ENCODE peak calls at places on chromosomes 13 and 19, in six cellular contexts. T is gastrocnemius medialis; V is aorta; Y is mammary epithelial cell; D is CD8-positive, alpha-beta T cell; A is HAP-1. E is an unnamed sample.

GRCh38 chr19:41895745-41896580 is 13.0 kb downstream of the ARHGEF1 start:
- DNase-seq in A (no peak), Y (no peak), T (no peak), V (no peak), D (no peak), E (no peak)

GRCh38 chr19:42455621-42456081 is 12.9 kb upstream of the CXCL17 start:
- DNase-seq in V (no peak), A (no peak), Y (peak; percentile 96), D (no peak), T (no peak), E (no peak)

GRCh38 chr19:50843701-50844221 is 10.4 kb upstream of the KLK15 start:
- DNase-seq in Y (no peak), T (no peak), V (no peak), D (no peak), A (no peak), E (no peak)

GRCh38 chr19:34964598-34964997 is 569 bp upstream of the ZNF792 start:
- DNase-seq in V (no peak), Y (no peak), T (no peak), D (no peak), A (no peak), E (no peak)

GRCh38 chr19:47518139-47518538 is 3.3 kb upstream of the NAPA start:
- DNase-seq in T (no peak), Y (peak; percentile 77), V (no peak), D (peak; percentile 30), A (no peak), E (no peak)

GRCh38 chr19:51333836-51334460 is 8.0 kb downstream of the VSIG10L start:
- DNase-seq in Y (no peak), A (no peak), V (no peak), D (no peak), T (no peak), E (no peak)

GRCh38 chr19:5117421-5117820 is 148.5 kb downstream of the KDM4B start:
- DNase-seq in T (no peak), Y (no peak), V (no peak), A (no peak), D (no peak), E (no peak)

GRCh38 chr13:52047463-52047862 is 23.0 kb downstream of the UTP14C start:
- DNase-seq in Y (no peak), T (no peak), V (no peak), A (no peak), D (no peak), E (no peak)

GRCh38 chr19:50365434-50366306 is at the start of gene NAPSA:
- DNase-seq in V (no peak), T (no peak), A (no peak), D (no peak), Y (no peak), E (no peak)

GRCh38 chr19:14113762-14114414 is 3.7 kb downstream of the PRKACA start:
- DNase-seq in Y (no peak), T (peak; percentile 78), D (no peak), A (no peak), V (peak; percentile 60), E (no peak)

GRCh38 chr13:97298816-97299215 is 76.7 kb downstream of the MBNL2 start:
- DNase-seq in T (no peak), V (no peak), Y (no peak), A (no peak), D (no peak), E (no peak)

GRCh38 chr13:22049384-22049783 is 378.5 kb downstream of the FGF9 start:
- DNase-seq in Y (no peak), T (no peak), V (no peak), D (no peak), A (no peak), E (no peak)

GRCh38 chr19:40578442-40578908 is 1.8 kb downstream of the SHKBP1 start:
- DNase-seq in T (no peak), D (no peak), A (peak; percentile 54), Y (no peak), V (no peak), E (peak; percentile 16)

GRCh38 chr19:5953680-5954213 is 24.2 kb downstream of the RANBP3 start:
- DNase-seq in T (no peak), A (peak; percentile 32), D (no peak), Y (peak; percentile 41), V (no peak), E (peak; percentile 72)

GRCh38 chr13:45367358-45367757 is 26.4 kb upstream of the TPT1 start:
- DNase-seq in T (no peak), V (peak; percentile 81), A (peak; percentile 33), Y (peak; percentile 99), D (peak; percentile 81), E (peak; percentile 57)

GRCh38 chr13:114109646-114110045 is 22.8 kb downstream of the RASA3 start:
- DNase-seq in T (peak; percentile 17), A (no peak), Y (no peak), D (no peak), V (peak; percentile 43), E (no peak)

GRCh38 chr13:27487776-27488175 is 37.4 kb upstream of the MTIF3 start:
- DNase-seq in A (no peak), V (no peak), D (no peak), T (no peak), Y (no peak), E (no peak)

GRCh38 chr19:28168557-28168956 is 1044.4 kb downstream of the UQCRFS1 start:
- DNase-seq in D (no peak), T (no peak), A (no peak), Y (no peak), V (no peak), E (no peak)

GRCh38 chr13:50797081-50797480 is 46.4 kb downstream of the DLEU7 start:
- DNase-seq in T (no peak), V (no peak), Y (no peak), A (no peak), D (no peak), E (no peak)

GRCh38 chr19:40612831-40613668 is 11.9 kb downstream of the LTBP4 start:
- DNase-seq in A (no peak), Y (no peak), D (peak; percentile 49), T (no peak), V (peak; percentile 74), E (peak; percentile 82)

GRCh38 chr19:32666084-32666483 is 8.9 kb downstream of the ANKRD27 start:
- DNase-seq in T (no peak), V (no peak), D (no peak), A (no peak), Y (no peak), E (no peak)

GRCh38 chr19:16397791-16398529 is 73.3 kb downstream of the KLF2 start:
- DNase-seq in V (no peak), D (no peak), A (no peak), T (no peak), Y (peak; percentile 30), E (no peak)

GRCh38 chr19:16403151-16403977 is 68.4 kb downstream of the EPS15L1 start:
- DNase-seq in V (no peak), D (no peak), A (no peak), T (no peak), Y (no peak), E (no peak)

GRCh38 chr19:16398530-16399241 is 73.1 kb downstream of the EPS15L1 start:
- DNase-seq in T (no peak), D (no peak), V (no peak), A (no peak), Y (no peak), E (peak; percentile 57)

GRCh38 chr19:16402076-16402475 is 69.7 kb downstream of the EPS15L1 start:
- DNase-seq in D (no peak), A (no peak), V (peak; percentile 13), Y (no peak), T (no peak), E (no peak)

GRCh38 chr19:16400911-16401675 is 70.7 kb downstream of the EPS15L1 start:
- DNase-seq in T (peak; percentile 50), D (no peak), A (no peak), V (peak; percentile 83), Y (no peak), E (no peak)
- H3K36me3 ChIP-seq in T (no peaks in the 10 kb centered on the region), D (peaks cover 42% of the 10 kb centered on the region), A (peaks cover 70% of the 10 kb centered on the region), V (peaks cover 3% of the 10 kb centered on the region), Y (peaks cover 2% of the 10 kb centered on the region), E (peaks cover 70% of the 10 kb centered on the region)

DNA sequence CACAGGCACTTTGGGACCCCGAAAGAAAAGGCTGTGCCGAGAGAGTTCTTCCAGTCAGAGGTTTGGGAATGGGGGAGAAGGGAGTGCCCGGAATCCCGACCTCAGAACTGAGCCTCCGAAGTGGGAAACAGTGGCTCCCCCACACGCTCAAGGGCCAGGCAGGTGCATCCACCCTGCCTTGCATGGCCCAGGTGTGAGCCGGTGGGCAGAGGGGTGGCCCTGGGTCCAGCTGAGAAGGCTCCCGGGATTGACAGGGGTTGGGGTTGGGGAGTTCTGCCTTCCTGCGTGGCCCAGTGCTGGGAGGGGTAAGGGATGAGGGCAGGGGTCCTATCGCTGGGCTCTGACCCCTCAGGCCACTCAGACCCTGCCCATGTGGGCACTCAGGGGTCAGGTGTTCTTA is 163.5 kb upstream of the TUBA3C start:
- DNase-seq in A (no peak), V (no peak), T (no peak), Y (no peak), D (no peak), E (no peak)
- H3K4me3 ChIP-seq in A (no peak overlapping the region), V (no peak overlapping the region), T (no peak overlapping the region), Y (no peak overlapping the region), D (no peak overlapping the region), E (no peak overlapping the region)

GRCh38 chr19:55692681-55693081 is 17.7 kb downstream of the EPN1 start:
- DNase-seq in T (no peak), Y (no peak), D (no peak), A (no peak), V (no peak), E (no peak)

GRCh38 chr19:55695511-55696290 is 20.7 kb downstream of the EPN1 start:
- DNase-seq in V (no peak), Y (no peak), D (no peak), T (no peak), A (no peak), E (no peak)

GRCh38 chr19:55694656-55695491 is 19.8 kb downstream of the EPN1 start:
- DNase-seq in D (no peak), A (no peak), Y (no peak), T (no peak), V (no peak), E (no peak)

GRCh38 chr19:55693336-55693974 is 18.4 kb downstream of the EPN1 start:
- DNase-seq in D (no peak), Y (no peak), A (no peak), T (no peak), V (no peak), E (no peak)

DNA sequence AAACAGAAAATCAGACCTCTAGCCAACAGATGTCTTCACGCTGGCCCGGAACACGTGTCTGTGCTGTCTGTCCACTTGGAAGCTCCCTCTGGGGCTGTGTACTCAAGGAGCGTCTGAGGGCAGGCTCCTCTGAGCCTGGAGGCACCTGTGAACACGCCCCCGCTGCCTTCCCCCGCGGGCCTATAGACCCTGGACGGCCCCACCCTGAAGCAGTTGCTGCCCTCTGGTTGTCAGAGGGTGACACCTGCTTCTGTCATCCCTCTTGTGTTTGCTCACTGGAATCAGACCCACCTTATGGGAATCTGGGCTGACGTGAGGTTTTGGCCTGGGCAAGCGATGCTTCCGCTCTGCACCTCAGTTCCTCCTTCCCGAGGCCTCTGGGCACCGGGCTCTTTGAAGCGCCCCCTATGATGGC is 19.2 kb downstream of the EPN1 start:
- DNase-seq in Y (no peak), D (no peak), A (no peak), T (no peak), V (no peak), E (no peak)
- H3K36me3 ChIP-seq in Y (peaks cover 8% of the 10 kb centered on the region), D (peaks cover 22% of the 10 kb centered on the region), A (peaks cover 34% of the 10 kb centered on the region), T (peaks cover 3% of the 10 kb centered on the region), V (peaks cover 19% of the 10 kb centered on the region), E (peaks cover 65% of the 10 kb centered on the region)

GRCh38 chr13:33284016-33284415 is 1.5 kb downstream of the STARD13 start:
- DNase-seq in V (no peak), Y (no peak), A (no peak), T (no peak), D (no peak), E (peak; percentile 29)
- H3K4me3 ChIP-seq in V (peak overlapping the region; percentile 34), Y (peak overlapping the region; percentile 67), A (no peak overlapping the region), T (peak overlapping the region; percentile 84), D (no peak overlapping the region), E (peak overlapping the region; percentile 52)

E was measured in SJSA1.